ENCODE peak calls at places on chromosome 13, in seven cellular contexts. Z is SK-N-SH, N is IMR-90, U is mammary epithelial cell, Y is neural progenitor cell, A is colonic mucosa, Q is neuronal stem cell. F is an unnamed sample.

GRCh38 chr13:43377149-43377548 is 353.8 kb downstream of the DNAJC15 start:
- DNase-seq in N (peak), Y (no peak), A (no peak), Z (no peak), U (no peak), Q (no peak), F (no peak)

GRCh38 chr13:110108348-110109139 is 198.4 kb downstream of the COL4A1 start:
- DNase-seq in N (peak), A (peak), Z (peak), Q (peak), Y (peak), U (peak), F (peak)

GRCh38 chr13:99768986-99769385 is 202.6 kb downstream of the ZIC5 start:
- DNase-seq in U (no peak), Z (no peak), N (no peak), Y (no peak), A (no peak), Q (no peak), F (no peak)

GRCh38 chr13:99467764-99468163 is 33.5 kb upstream of the TM9SF2 start:
- DNase-seq in A (no peak), U (peak), Q (no peak), N (peak), Z (no peak), Y (no peak), F (peak)

GRCh38 chr13:19597523-19597922 is 35.9 kb upstream of the MPHOSPH8 start:
- DNase-seq in A (no peak), Y (no peak), U (peak), Z (no peak), Q (no peak), N (peak), F (peak)

GRCh38 chr13:103406967-103407366 is 340.8 kb upstream of the SLC10A2 start:
- DNase-seq in Y (no peak), Z (no peak), A (no peak), U (no peak), N (no peak), Q (no peak), F (no peak)

GRCh38 chr13:22161871-22162270 is 491.0 kb downstream of the FGF9 start:
- DNase-seq in Z (no peak), Y (no peak), A (no peak), Q (no peak), U (no peak), N (no peak), F (no peak)

GRCh38 chr13:110245421-110245899 is 61.5 kb downstream of the COL4A1 start:
- DNase-seq in U (no peak), N (peak), A (peak), Z (peak), Y (no peak), Q (no peak), F (peak)

GRCh38 chr13:50882816-50883215 is 26.8 kb upstream of the RNASEH2B start:
- DNase-seq in U (no peak), Q (no peak), Y (no peak), Z (no peak), N (no peak), A (no peak), F (no peak)

GRCh38 chr13:106034201-106034600 is 501.3 kb downstream of the EFNB2 start:
- DNase-seq in A (no peak), U (peak), Z (no peak), Y (no peak), N (no peak), Q (no peak), F (peak)

GRCh38 chr13:51346397-51346796 is 6.9 kb downstream of the SERPINE3 start:
- DNase-seq in Z (no peak), A (no peak), Q (no peak), U (no peak), Y (no peak), N (no peak), F (no peak)

GRCh38 chr13:94956407-94957110 is 244.2 kb upstream of the SOX21 start:
- DNase-seq in N (no peak), Y (no peak), A (no peak), U (no peak), Q (no peak), Z (no peak), F (no peak)

GRCh38 chr13:41188584-41188983 is 5.8 kb downstream of the KBTBD7 start:
- DNase-seq in N (peak), Q (no peak), U (no peak), Z (no peak), A (no peak), Y (no peak), F (peak)

GRCh38 chr13:30985637-30986205 is 53.3 kb downstream of the TEX26 start:
- DNase-seq in Z (no peak), N (peak), U (peak), A (no peak), Q (no peak), Y (no peak), F (peak)

GRCh38 chr13:110107568-110108347 is 199.2 kb downstream of the COL4A1 start:
- DNase-seq in Q (no peak), A (no peak), N (no peak), U (no peak), Z (peak), Y (peak), F (no peak)

GRCh38 chr13:63190742-63191141 is 1775.1 kb upstream of the PCDH20 start:
- DNase-seq in Q (no peak), A (no peak), U (no peak), N (peak), Y (no peak), Z (no peak), F (peak)

GRCh38 chr13:80245162-80245733 is 95.7 kb downstream of the SPRY2 start:
- DNase-seq in Z (no peak), U (no peak), N (no peak), A (no peak), Q (no peak), Y (no peak), F (no peak)

GRCh38 chr13:45542391-45542790 is 73.1 kb downstream of the ERICH6B start:
- DNase-seq in N (no peak), Q (no peak), A (no peak), U (no peak), Z (no peak), Y (no peak), F (no peak)

GRCh38 chr13:110431851-110432294 is 124.8 kb downstream of the COL4A2 start:
- DNase-seq in U (no peak), Y (no peak), Z (peak), Q (no peak), N (no peak), A (no peak), F (no peak)

GRCh38 chr13:47794963-47795362 is 206.1 kb downstream of the SUCLA2 start:
- DNase-seq in Y (no peak), A (no peak), U (peak), N (peak), Z (peak), Q (no peak), F (peak)

GRCh38 chr13:36115306-36115705 is 15.9 kb downstream of the DCLK1 start:
- DNase-seq in Q (no peak), U (no peak), N (no peak), A (no peak), Y (no peak), Z (no peak), F (no peak)

GRCh38 chr13:113226873-113227272 is 17.5 kb downstream of the CUL4A start:
- DNase-seq in Z (no peak), U (no peak), N (peak), Y (no peak), A (no peak), Q (no peak), F (no peak)

DNA sequence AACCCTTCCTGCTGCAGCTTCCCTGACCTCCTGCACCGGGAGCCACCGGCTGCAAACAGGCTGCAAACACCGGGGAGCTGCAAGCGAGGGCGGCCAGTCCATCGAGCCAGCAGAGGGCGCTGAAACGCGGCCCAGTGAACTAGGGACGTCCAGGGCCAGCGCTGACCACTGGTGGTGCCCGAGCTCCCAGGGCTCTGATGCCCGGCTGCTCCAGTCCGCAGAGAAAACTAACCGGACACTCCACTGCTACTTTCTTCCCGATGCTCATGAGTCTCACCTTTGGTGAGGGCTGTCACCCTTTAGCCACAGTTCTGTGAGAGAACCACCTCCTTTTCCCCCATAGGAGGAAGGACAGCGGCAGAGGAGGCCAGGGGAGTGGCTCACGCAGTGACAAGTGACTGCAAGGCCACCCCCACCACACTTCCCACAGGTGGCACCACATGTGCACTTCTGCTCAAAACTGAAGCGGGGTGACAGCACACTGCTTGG is 82.8 kb upstream of the MTIF3 start:
- DNase-seq in Y (peak), U (peak), Z (peak), A (peak), N (peak), Q (peak), F (peak)
- H3K9ac ChIP-seq in Y (no peak), U (no peak), Z (no peak), A (no peak), N (no peak), Q (no peak), F (no peak)

GRCh38 chr13:82747948-82748347 is 1134.3 kb downstream of the SLITRK1 start:
- DNase-seq in Q (no peak), Z (no peak), A (no peak), N (peak), U (no peak), Y (no peak), F (peak)
- H3K9ac ChIP-seq in Q (no peak), Z (no peak), A (no peak), N (no peak), U (no peak), Y (no peak), F (no peak)

GRCh38 chr13:74040200-74040599 is 94.0 kb downstream of the KLF12 start:
- DNase-seq in N (peak), Q (peak), U (no peak), Z (peak), Y (peak), A (peak), F (peak)
- H3K9ac ChIP-seq in N (no peak), Q (no peak), U (no peak), Z (no peak), Y (no peak), A (no peak), F (no peak)

GRCh38 chr13:104586010-104586746 is 1520.0 kb upstream of the SLC10A2 start:
- DNase-seq in N (peak), Y (no peak), U (no peak), Q (no peak), Z (no peak), A (peak), F (no peak)
- H3K9ac ChIP-seq in N (no peak), Y (no peak), U (no peak), Q (no peak), Z (no peak), A (no peak), F (no peak)

DNA sequence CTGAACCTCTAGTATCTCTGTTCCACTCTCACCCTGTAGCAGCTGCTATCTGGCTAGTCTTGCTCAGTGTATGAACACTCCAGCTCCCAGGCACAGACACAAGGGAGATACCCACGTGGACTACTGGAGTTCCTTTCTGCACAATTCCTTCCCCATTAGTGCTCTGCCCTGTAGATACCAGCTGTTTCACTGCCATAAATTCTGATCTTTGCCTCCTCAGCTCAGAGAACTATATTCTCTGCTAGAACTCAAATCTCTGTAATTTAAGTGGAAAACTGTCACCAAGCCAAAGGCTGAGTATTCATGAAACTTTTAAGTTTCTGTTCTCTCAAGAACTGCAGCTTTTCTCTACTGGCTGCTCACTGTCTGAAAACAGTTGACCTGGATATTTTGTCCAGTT is 273.7 kb downstream of the DIAPH3 start:
- DNase-seq in N (peak), Z (no peak), Q (no peak), Y (no peak), A (no peak), U (no peak), F (peak)
- H3K9ac ChIP-seq in N (no peak), Z (no peak), Q (no peak), Y (no peak), A (no peak), U (no peak), F (no peak)

GRCh38 chr13:40152145-40152544 is 496.7 kb downstream of the COG6 start:
- DNase-seq in A (no peak), U (peak), Z (no peak), N (peak), Q (no peak), Y (no peak), F (peak)

GRCh38 chr13:40148742-40149141 is 493.3 kb downstream of the COG6 start:
- DNase-seq in Y (no peak), U (no peak), N (no peak), Q (no peak), A (no peak), Z (no peak), F (no peak)

GRCh38 chr13:40146586-40147240 is 491.3 kb downstream of the COG6 start:
- DNase-seq in Q (no peak), U (peak), N (no peak), Y (no peak), Z (peak), A (no peak), F (no peak)

GRCh38 chr13:40148103-40148502 is 492.6 kb downstream of the COG6 start:
- DNase-seq in U (no peak), Y (no peak), N (no peak), A (no peak), Z (no peak), Q (no peak), F (no peak)

GRCh38 chr13:40149611-40150283 is 494.3 kb downstream of the COG6 start:
- DNase-seq in Y (no peak), N (peak), Q (no peak), Z (no peak), A (no peak), U (peak), F (peak)
- H3K9ac ChIP-seq in Y (no peak), N (no peak), Q (no peak), Z (no peak), A (no peak), U (no peak), F (peak)

GRCh38 chr13:76380436-76381065 is 505.7 kb downstream of the KCTD12 start:
- DNase-seq in Q (no peak), N (peak), Z (no peak), Y (no peak), A (no peak), U (peak), F (no peak)
- H3K9ac ChIP-seq in Q (no peak), N (no peak), Z (no peak), Y (no peak), A (no peak), U (no peak), F (no peak)

GRCh38 chr13:23449386-23450162 is 16.1 kb upstream of the SACS start:
- DNase-seq in Z (no peak), U (no peak), A (no peak), Y (peak), N (no peak), Q (no peak), F (no peak)
- H3K9ac ChIP-seq in Z (no peak), U (no peak), A (no peak), Y (no peak), N (no peak), Q (no peak), F (no peak)

DNA sequence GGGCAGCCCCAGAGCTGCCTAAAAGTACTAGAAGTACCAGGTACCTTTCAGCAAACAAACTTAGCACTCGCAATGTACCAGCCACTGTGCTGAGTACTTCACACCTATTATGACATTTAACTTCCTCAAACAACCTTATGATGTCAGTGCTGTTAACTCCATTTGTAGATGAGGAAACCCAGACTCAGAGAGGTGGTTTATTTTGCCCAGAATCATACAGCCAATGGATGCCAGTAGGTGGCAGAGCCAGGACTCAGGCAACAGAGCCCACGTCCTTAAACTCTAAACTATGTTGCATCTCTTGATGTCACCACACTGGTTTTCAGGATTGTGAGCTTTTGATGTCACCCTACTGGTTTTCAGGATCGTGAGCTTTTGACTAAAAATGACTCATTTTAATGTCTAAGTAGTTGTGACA is 78.9 kb downstream of the FLT1 start:
- DNase-seq in N (no peak), Q (no peak), A (no peak), Z (no peak), U (no peak), Y (no peak), F (no peak)
- H3K9ac ChIP-seq in N (no peak), Q (no peak), A (no peak), Z (no peak), U (no peak), Y (no peak), F (no peak)

GRCh38 chr13:49099513-49099877 is 120.6 kb upstream of the MLNR start:
- DNase-seq in U (no peak), N (no peak), Q (no peak), Y (no peak), A (no peak), Z (no peak), F (no peak)
- H3K9ac ChIP-seq in U (no peak), N (no peak), Q (no peak), Y (no peak), A (no peak), Z (no peak), F (no peak)

F was measured in GM23248.